ENCODE peak calls at places on chromosomes 1 and 21, in nine cellular contexts. P is Peyer's patch, Y is heart left ventricle, A is AG09309, I is HFF-Myc, N is body of pancreas, K is MG63, Q is DND-41, C is epithelial cell of esophagus. R is an unnamed sample.

GRCh38 chr1:88595355-88595754 is 88.7 kb upstream of the PKN2 start:
- DNase-seq in P (no peak), Y (no peak), A (peak; percentile 24), I (peak; percentile 43), N (no peak), K (no peak), Q (no peak), C (peak; percentile 39), R (no peak)

GRCh38 chr1:241902376-241903067 is 54.5 kb downstream of the EXO1 start:
- DNase-seq in P (no peak), Y (no peak), A (no peak), I (no peak), N (no peak), K (no peak), Q (no peak), C (no peak), R (no peak)

GRCh38 chr1:187413770-187414169 is 585.0 kb downstream of the PLA2G4A start:
- DNase-seq in P (no peak), Y (no peak), A (no peak), I (no peak), N (no peak), K (no peak), Q (no peak), C (peak; percentile 54), R (no peak)

GRCh38 chr1:64038965-64039926 is 164.2 kb upstream of the UBE2U start:
- DNase-seq in P (no peak), Y (peak; percentile 33), A (peak; percentile 93), I (peak; percentile 97), N (peak; percentile 62), K (peak; percentile 84), Q (no peak), C (peak; percentile 98), R (no peak)

GRCh38 chr1:230270940-230271325 is 155.2 kb downstream of the PGBD5 start:
- DNase-seq in P (no peak), Y (no peak), A (no peak), I (no peak), N (no peak), K (no peak), Q (no peak), C (no peak), R (no peak)

GRCh38 chr21:32612999-32613337 is 791 bp upstream of the CFAP298 start:
- DNase-seq in P (no peak), Y (no peak), A (no peak), I (no peak), N (no peak), K (no peak), Q (no peak), C (no peak), R (no peak)

GRCh38 chr1:157272264-157272663 is 134.1 kb upstream of the ETV3 start:
- DNase-seq in P (no peak), Y (no peak), A (no peak), I (no peak), N (no peak), K (no peak), Q (no peak), C (no peak), R (no peak)

GRCh38 chr1:183043872-183044859 is 20.9 kb downstream of the LAMC1 start:
- DNase-seq in P (no peak), Y (no peak), A (peak; percentile 82), I (no peak), N (no peak), K (peak; percentile 35), Q (no peak), C (peak; percentile 42), R (no peak)

GRCh38 chr1:86703696-86704455 is 500 bp upstream of the SH3GLB1 start:
- DNase-seq in P (peak; percentile 59), Y (no peak), A (no peak), I (no peak), N (no peak), K (no peak), Q (no peak), C (peak; percentile 22), R (no peak)

GRCh38 chr1:12595839-12596821 is 21.9 kb downstream of the DHRS3 start:
- DNase-seq in P (peak; percentile 75), Y (peak; percentile 82), A (peak; percentile 97), I (peak; percentile 90), N (peak; percentile 78), K (peak; percentile 99), Q (no peak), C (peak; percentile 57), R (peak; percentile 98)

GRCh38 chr1:204880906-204881305 is 10.2 kb downstream of the NFASC start:
- DNase-seq in P (no peak), Y (no peak), A (no peak), I (no peak), N (no peak), K (no peak), Q (no peak), C (no peak), R (no peak)

GRCh38 chr1:204879351-204879750 is 8.7 kb downstream of the NFASC start:
- DNase-seq in P (no peak), Y (no peak), A (no peak), I (no peak), N (no peak), K (no peak), Q (no peak), C (no peak), R (no peak)

GRCh38 chr1:204875255-204875654 is 4.6 kb downstream of the NFASC start:
- DNase-seq in P (no peak), Y (no peak), A (no peak), I (no peak), N (no peak), K (no peak), Q (no peak), C (no peak), R (no peak)

GRCh38 chr1:204882479-204882878 is 11.8 kb downstream of the NFASC start:
- DNase-seq in P (no peak), Y (no peak), A (no peak), I (no peak), N (no peak), K (no peak), Q (no peak), C (no peak), R (no peak)

DNA sequence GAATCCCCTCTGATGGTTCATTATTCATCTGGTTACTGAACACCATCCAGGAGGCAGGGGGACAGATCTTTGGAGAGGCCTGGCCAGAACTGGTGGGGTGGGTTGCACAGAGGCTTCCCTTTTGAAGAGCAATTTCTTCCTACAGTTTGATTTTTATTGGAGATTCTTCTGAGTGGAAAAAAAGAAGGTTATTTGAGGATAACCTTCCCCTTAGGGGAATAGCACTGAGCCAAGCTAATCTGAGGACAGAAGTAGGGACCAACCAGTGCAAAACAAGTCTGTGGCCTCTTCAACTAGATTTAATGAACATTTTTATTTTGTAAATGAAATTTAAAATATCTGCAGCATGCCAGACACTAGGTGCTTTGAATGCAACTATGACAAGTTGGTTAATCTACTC is 8.2 kb downstream of the NFASC start:
- DNase-seq in P (no peak), Y (no peak), A (no peak), I (no peak), N (no peak), K (no peak), Q (no peak), C (no peak), R (no peak)
- H3K4me3 ChIP-seq in P (no peak overlapping the region), Y (no peak overlapping the region), A (no peak overlapping the region), I (no peak overlapping the region), N (no peak overlapping the region), K (no peak overlapping the region), Q (no peak overlapping the region), C (no peak overlapping the region), R (no peak overlapping the region)

GRCh38 chr21:15620892-15621291 is 108.9 kb upstream of the USP25 start:
- DNase-seq in P (no peak), Y (no peak), A (no peak), I (no peak), N (no peak), K (no peak), Q (no peak), C (no peak), R (no peak)
- H3K4me3 ChIP-seq in P (no peak overlapping the region), Y (no peak overlapping the region), A (no peak overlapping the region), I (no peak overlapping the region), N (no peak overlapping the region), K (no peak overlapping the region), Q (no peak overlapping the region), C (no peak overlapping the region), R (no peak overlapping the region)

GRCh38 chr1:236066828-236067386 is 2.0 kb upstream of the NID1 start:
- DNase-seq in P (peak; percentile 58), Y (peak; percentile 78), A (no peak), I (no peak), N (no peak), K (no peak), Q (peak; percentile 33), C (no peak), R (peak; percentile 86)

GRCh38 chr1:236064674-236065508 is at the start of gene NID1:
- DNase-seq in P (peak; percentile 34), Y (peak; percentile 92), A (no peak), I (no peak), N (peak; percentile 63), K (peak; percentile 84), Q (no peak), C (peak; percentile 29), R (peak; percentile 95)

GRCh38 chr1:236066054-236066453 is 1.2 kb upstream of the NID1 start:
- DNase-seq in P (no peak), Y (peak; percentile 40), A (no peak), I (no peak), N (no peak), K (no peak), Q (no peak), C (no peak), R (no peak)

GRCh38 chr1:236063919-236064673 is 794 bp downstream of the NID1 start:
- DNase-seq in P (peak; percentile 18), Y (peak; percentile 72), A (no peak), I (peak; percentile 41), N (peak; percentile 75), K (peak; percentile 79), Q (no peak), C (peak; percentile 27), R (peak; percentile 85)

DNA sequence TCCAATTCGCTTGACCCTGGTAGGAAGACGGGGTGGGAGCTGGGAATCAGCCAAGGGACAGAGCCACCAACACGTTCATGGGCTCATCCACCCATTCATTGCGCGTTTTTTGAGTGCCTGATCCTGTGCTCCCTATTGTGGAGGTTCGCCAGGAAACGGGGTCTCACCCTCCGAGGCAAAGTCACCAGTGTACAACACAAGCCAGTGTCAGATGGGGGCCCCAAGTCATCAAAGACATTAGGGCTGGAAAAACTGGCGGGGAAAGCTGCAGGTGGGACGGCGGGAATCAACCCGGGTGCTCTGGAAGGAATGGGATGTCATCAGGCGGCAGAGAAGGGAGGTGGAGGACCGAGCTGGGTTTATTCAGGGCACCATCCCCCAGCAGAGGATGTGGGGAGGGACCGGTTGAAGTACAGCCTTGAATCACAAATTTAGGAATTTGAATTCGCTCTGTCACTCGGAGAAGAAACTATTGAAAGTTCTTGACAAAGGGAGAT is 667 bp upstream of the NID1 start:
- DNase-seq in P (no peak), Y (no peak), A (no peak), I (no peak), N (no peak), K (no peak), Q (no peak), C (no peak), R (no peak)
- H3K4me3 ChIP-seq in P (peak overlapping the region; percentile 72), Y (peak overlapping the region; percentile 92), A (peak overlapping the region; percentile 56), I (peak overlapping the region; percentile 87), N (no peak overlapping the region), K (peak overlapping the region; percentile 64), Q (no peak overlapping the region), C (peak overlapping the region; percentile 43), R (peak overlapping the region; percentile 5)

DNA sequence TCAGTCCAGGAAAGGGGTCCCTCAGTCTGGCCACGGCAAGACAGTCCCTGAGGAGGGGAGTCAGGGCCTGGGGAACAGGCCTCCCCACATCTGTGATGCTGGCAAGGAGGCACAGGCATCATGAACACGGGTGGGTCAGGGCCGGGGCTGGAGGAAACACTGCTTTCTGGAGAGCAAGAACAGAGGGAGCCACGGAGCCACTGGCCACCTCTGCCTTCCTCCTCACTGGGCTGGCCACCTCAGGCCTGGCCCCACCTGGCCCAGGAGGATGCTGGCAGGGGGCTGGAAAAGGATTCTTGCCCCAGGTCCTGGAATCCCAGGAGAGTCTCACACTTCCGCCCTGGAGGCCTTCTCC is 15.7 kb downstream of the BLACAT1 start:
- DNase-seq in P (no peak), Y (no peak), A (no peak), I (no peak), N (no peak), K (no peak), Q (no peak), C (no peak), R (no peak)
- H3K4me3 ChIP-seq in P (no peak overlapping the region), Y (no peak overlapping the region), A (no peak overlapping the region), I (no peak overlapping the region), N (no peak overlapping the region), K (no peak overlapping the region), Q (no peak overlapping the region), C (no peak overlapping the region), R (no peak overlapping the region)

R was measured in aorta.